ENCODE peak calls at places on chromosomes 4 and X, in nine cellular contexts. X is nucleus accumbens; K is GM23248; R is stimulated activated CD4-positive, alpha-beta T cell treated with anti-CD3 and anti-CD28 coated beads, Interleukin-12 subunit alpha, Interleukin-12 subunit beta, amount 100 ng/mL, for 24 hours; U is SK-N-MC; T is neural crest cell; Y is AG10803; I is CD14-positive monocyte; D is A673. F is an unnamed sample.

GRCh38 chr4:120926358-120927025 is 4.0 kb upstream of the PRDM5 start:
- DNase-seq in X (no peak), I (no peak), Y (peak), U (no peak), T (no peak), K (peak), R (no peak), D (no peak), F (no peak)

GRCh38 chrX:41273638-41274037 is 60.3 kb upstream of the DDX3X start:
- DNase-seq in U (no peak), T (no peak), D (no peak), I (no peak), Y (peak), R (no peak), K (peak), X (no peak), F (no peak)

GRCh38 chr4:168893807-168894206 is 116.2 kb downstream of the CBR4 start:
- DNase-seq in X (no peak), R (no peak), T (no peak), D (no peak), I (no peak), K (no peak), U (no peak), Y (no peak), F (no peak)

GRCh38 chr4:99013402-99013843 is 17.9 kb downstream of the METAP1 start:
- DNase-seq in K (no peak), I (no peak), D (no peak), U (no peak), R (no peak), Y (no peak), T (no peak), X (no peak), F (no peak)

GRCh38 chrX:123859409-123859827 is 435 bp upstream of the XIAP start:
- DNase-seq in U (no peak), R (no peak), Y (no peak), D (peak), T (no peak), I (no peak), K (no peak), X (peak), F (no peak)

GRCh38 chr4:105520819-105521790 is 31.3 kb upstream of the ARHGEF38 start:
- DNase-seq in R (no peak), K (peak), D (peak), X (peak), T (peak), U (peak), I (no peak), Y (peak), F (peak)

GRCh38 chr4:107691378-107691777 is 28.7 kb downstream of the PAPSS1 start:
- DNase-seq in I (no peak), R (no peak), Y (no peak), K (no peak), U (no peak), X (no peak), T (no peak), D (no peak), F (no peak)

GRCh38 chrX:19602866-19603620 is 87.7 kb upstream of the MAP3K15 start:
- DNase-seq in Y (peak), R (no peak), K (peak), I (no peak), T (no peak), D (no peak), U (no peak), X (no peak), F (no peak)

GRCh38 chr4:106315968-106316772 is at the start of the genes AIMP1 and TBCK:
- DNase-seq in X (peak), I (peak), U (peak), R (peak), Y (peak), K (peak), D (peak), T (peak), F (peak)

GRCh38 chr4:114025176-114025777 is 45.8 kb upstream of the ARSJ start:
- DNase-seq in Y (no peak), T (no peak), K (no peak), I (no peak), U (no peak), R (no peak), D (no peak), X (no peak), F (peak)

GRCh38 chrX:153773218-153773611 is 7.6 kb upstream of the SRPK3 start:
- DNase-seq in R (no peak), Y (no peak), I (peak), T (no peak), D (no peak), X (no peak), U (no peak), K (no peak), F (no peak)